ENCODE peak calls at places on chromosomes 5 and 9, in six cellular contexts. N is T-helper 1 cell; K is activated naive CD8-positive, alpha-beta T cell treated with anti-CD3 and anti-CD28 coated beads, Interleukin-2, amount 50 U/mL, for 16 hours; F is AG04450; P is neural progenitor cell; A is memory B cell. S is an unnamed sample.
A peak's percentile ranks its signal among the peaks of the same experiment; 100 is the strongest.

GRCh38 chr9:30120654-30121053 is 2263.8 kb upstream of the ACO1 start:
- DNase-seq in N (no peak), F (no peak), K (no peak), A (no peak), P (no peak), S (no peak)

GRCh38 chr9:36164989-36165388 is 4.2 kb upstream of the CCIN start:
- DNase-seq in P (no peak), F (no peak), N (no peak), K (no peak), A (no peak), S (no peak)

GRCh38 chr9:84111726-84112125 is 131.1 kb downstream of the RMI1 start:
- DNase-seq in N (no peak), P (no peak), A (no peak), K (no peak), F (no peak), S (no peak)

GRCh38 chr5:16857635-16858034 is 78.5 kb downstream of the MYO10 start:
- DNase-seq in P (no peak), N (no peak), A (no peak), K (no peak), F (no peak), S (no peak)

GRCh38 chr5:115544371-115545064 is at the start of gene FEM1C:
- DNase-seq in N (peak; percentile 95), A (peak; percentile 93), K (peak; percentile 96), F (peak; percentile 94), P (peak; percentile 98), S (peak; percentile 99)

GRCh38 chr5:20559845-20560244 is 571.8 kb upstream of the CDH18 start:
- DNase-seq in N (no peak), A (no peak), P (no peak), F (no peak), K (no peak), S (no peak)

GRCh38 chr5:1726469-1726865 is 73.2 kb downstream of the MRPL36 start:
- DNase-seq in A (peak; percentile 5), F (no peak), N (no peak), P (peak; percentile 1), K (no peak), S (peak; percentile 78)

GRCh38 chr5:56501949-56502557 is 268.9 kb upstream of the ANKRD55 start:
- DNase-seq in F (no peak), A (no peak), N (no peak), P (no peak), K (no peak), S (no peak)

GRCh38 chr9:109179801-109180523 is 12.9 kb upstream of the FRRS1L start:
- DNase-seq in P (no peak), K (no peak), A (no peak), F (no peak), N (no peak), S (no peak)

GRCh38 chr5:180396931-180397330 is 43.8 kb upstream of the GFPT2 start:
- DNase-seq in N (no peak), A (no peak), F (no peak), K (no peak), P (no peak), S (no peak)

GRCh38 chr5:4058899-4059298 is 463.3 kb downstream of the IRX1 start:
- DNase-seq in N (no peak), F (no peak), A (no peak), K (no peak), P (no peak), S (no peak)

GRCh38 chr9:105625088-105625487 is 37.2 kb upstream of the TAL2 start:
- DNase-seq in N (no peak), F (no peak), K (no peak), P (no peak), A (no peak), S (no peak)

GRCh38 chr5:10479226-10479721 is 37.6 kb downstream of the ROPN1L start:
- DNase-seq in K (no peak), A (no peak), F (no peak), N (no peak), P (no peak), S (no peak)

GRCh38 chr5:162132348-162132747 is 64.8 kb downstream of the GABRG2 start:
- DNase-seq in K (no peak), N (no peak), P (no peak), F (no peak), A (no peak), S (no peak)

GRCh38 chr5:10424124-10424731 is 17.5 kb upstream of the ROPN1L start:
- DNase-seq in K (no peak), N (no peak), A (no peak), F (no peak), P (peak; percentile 61), S (no peak)

GRCh38 chr9:130139251-130139650 is 33.0 kb upstream of the NCS1 start:
- DNase-seq in P (no peak), F (no peak), N (no peak), A (no peak), K (no peak), S (no peak)

GRCh38 chr5:5965132-5965531 is 413.2 kb downstream of the MED10 start:
- DNase-seq in A (no peak), N (no peak), F (no peak), K (no peak), P (no peak), S (no peak)

GRCh38 chr5:178210073-178210526 is 5.8 kb downstream of the HNRNPAB start:
- DNase-seq in F (no peak), K (no peak), P (no peak), A (no peak), N (no peak), S (no peak)